ENCODE peak calls at places on chromosomes 3 and 15, in ten cellular contexts. One of them, this sample, is unnamed.

GRCh38 chr15:90035095-90035834 is 34.1 kb downstream of the ZNF710 start:
- DNase-seq in HEK293T: no peak
- DNase-seq in KG1: peak
- DNase-seq in kidney glomerular epithelial cell: no peak
- DNase-seq in GM12891: no peak
- DNase-seq in CD8-positive, alpha-beta memory T cell: no peak
- DNase-seq in right lobe of liver: peak
- DNase-seq in mesendoderm: peak
- DNase-seq in LHCN-M2: no peak
- DNase-seq in SW 1271: no peak
- DNase-seq in this sample: no peak

GRCh38 chr3:72535789-72536188 is 312.5 kb downstream of the SHQ1 start:
- DNase-seq in HEK293T: peak
- DNase-seq in KG1: no peak
- DNase-seq in kidney glomerular epithelial cell: no peak
- DNase-seq in GM12891: no peak
- DNase-seq in CD8-positive, alpha-beta memory T cell: no peak
- DNase-seq in right lobe of liver: no peak
- DNase-seq in mesendoderm: no peak
- DNase-seq in LHCN-M2: no peak
- DNase-seq in SW 1271: no peak
- DNase-seq in this sample: no peak

GRCh38 chr15:91966181-91966552 is 112.7 kb downstream of the SLCO3A1 start:
- DNase-seq in HEK293T: no peak
- DNase-seq in KG1: no peak
- DNase-seq in kidney glomerular epithelial cell: no peak
- DNase-seq in GM12891: no peak
- DNase-seq in CD8-positive, alpha-beta memory T cell: no peak
- DNase-seq in right lobe of liver: no peak
- DNase-seq in mesendoderm: no peak
- DNase-seq in LHCN-M2: no peak
- DNase-seq in SW 1271: no peak
- DNase-seq in this sample: no peak

GRCh38 chr3:32872487-32873382 is 54.9 kb downstream of the TRIM71 start:
- DNase-seq in HEK293T: no peak
- DNase-seq in KG1: no peak
- DNase-seq in kidney glomerular epithelial cell: no peak
- DNase-seq in GM12891: no peak
- DNase-seq in CD8-positive, alpha-beta memory T cell: no peak
- DNase-seq in right lobe of liver: no peak
- DNase-seq in mesendoderm: no peak
- DNase-seq in LHCN-M2: no peak
- DNase-seq in SW 1271: no peak
- DNase-seq in this sample: peak

GRCh38 chr15:59553879-59554735 is 57.5 kb upstream of the GCNT3 start:
- DNase-seq in HEK293T: no peak
- DNase-seq in KG1: no peak
- DNase-seq in kidney glomerular epithelial cell: peak
- DNase-seq in GM12891: no peak
- DNase-seq in CD8-positive, alpha-beta memory T cell: no peak
- DNase-seq in right lobe of liver: no peak
- DNase-seq in mesendoderm: no peak
- DNase-seq in LHCN-M2: peak
- DNase-seq in SW 1271: no peak
- DNase-seq in this sample: no peak

GRCh38 chr15:60865507-60865906 is 363.6 kb downstream of the RORA start:
- DNase-seq in HEK293T: no peak
- DNase-seq in KG1: no peak
- DNase-seq in kidney glomerular epithelial cell: no peak
- DNase-seq in GM12891: no peak
- DNase-seq in CD8-positive, alpha-beta memory T cell: no peak
- DNase-seq in right lobe of liver: no peak
- DNase-seq in mesendoderm: no peak
- DNase-seq in LHCN-M2: no peak
- DNase-seq in SW 1271: no peak
- DNase-seq in this sample: no peak

GRCh38 chr15:57537072-57537471 is 54.6 kb upstream of the MYZAP start:
- DNase-seq in HEK293T: no peak
- DNase-seq in KG1: no peak
- DNase-seq in kidney glomerular epithelial cell: peak
- DNase-seq in GM12891: no peak
- DNase-seq in CD8-positive, alpha-beta memory T cell: no peak
- DNase-seq in right lobe of liver: no peak
- DNase-seq in mesendoderm: peak
- DNase-seq in LHCN-M2: peak
- DNase-seq in SW 1271: no peak
- DNase-seq in this sample: peak

GRCh38 chr15:98560338-98560737 is 88.0 kb upstream of the IGF1R start:
- DNase-seq in HEK293T: no peak
- DNase-seq in KG1: no peak
- DNase-seq in kidney glomerular epithelial cell: no peak
- DNase-seq in GM12891: no peak
- DNase-seq in CD8-positive, alpha-beta memory T cell: no peak
- DNase-seq in right lobe of liver: no peak
- DNase-seq in mesendoderm: no peak
- DNase-seq in LHCN-M2: peak
- DNase-seq in SW 1271: no peak
- DNase-seq in this sample: no peak

GRCh38 chr3:11085078-11085840 is 69.0 kb upstream of the HRH1 start:
- DNase-seq in HEK293T: no peak
- DNase-seq in KG1: no peak
- DNase-seq in kidney glomerular epithelial cell: no peak
- DNase-seq in GM12891: no peak
- DNase-seq in CD8-positive, alpha-beta memory T cell: no peak
- DNase-seq in right lobe of liver: no peak
- DNase-seq in mesendoderm: no peak
- DNase-seq in LHCN-M2: peak
- DNase-seq in SW 1271: no peak
- DNase-seq in this sample: peak

GRCh38 chr3:145088917-145089316 is 1072.1 kb downstream of the PLOD2 start:
- DNase-seq in HEK293T: no peak
- DNase-seq in KG1: no peak
- DNase-seq in kidney glomerular epithelial cell: no peak
- DNase-seq in GM12891: no peak
- DNase-seq in CD8-positive, alpha-beta memory T cell: no peak
- DNase-seq in right lobe of liver: no peak
- DNase-seq in mesendoderm: no peak
- DNase-seq in LHCN-M2: no peak
- DNase-seq in SW 1271: no peak
- DNase-seq in this sample: no peak

GRCh38 chr3:187041362-187042061 is 97.8 kb downstream of the RPL39L start:
- DNase-seq in HEK293T: no peak
- DNase-seq in KG1: no peak
- DNase-seq in kidney glomerular epithelial cell: peak
- DNase-seq in GM12891: no peak
- DNase-seq in CD8-positive, alpha-beta memory T cell: peak
- DNase-seq in right lobe of liver: no peak
- DNase-seq in mesendoderm: no peak
- DNase-seq in LHCN-M2: no peak
- DNase-seq in SW 1271: no peak
- DNase-seq in this sample: no peak

GRCh38 chr3:15409239-15409638 is 18.1 kb downstream of the METTL6 start:
- DNase-seq in HEK293T: no peak
- DNase-seq in KG1: no peak
- DNase-seq in kidney glomerular epithelial cell: no peak
- DNase-seq in GM12891: no peak
- DNase-seq in CD8-positive, alpha-beta memory T cell: no peak
- DNase-seq in right lobe of liver: no peak
- DNase-seq in mesendoderm: no peak
- DNase-seq in LHCN-M2: no peak
- DNase-seq in SW 1271: no peak
- DNase-seq in this sample: no peak

GRCh38 chr15:86829251-86829650 is 749.6 kb downstream of the AGBL1 start:
- DNase-seq in HEK293T: no peak
- DNase-seq in KG1: no peak
- DNase-seq in kidney glomerular epithelial cell: no peak
- DNase-seq in GM12891: no peak
- DNase-seq in CD8-positive, alpha-beta memory T cell: no peak
- DNase-seq in right lobe of liver: no peak
- DNase-seq in mesendoderm: peak
- DNase-seq in LHCN-M2: peak
- DNase-seq in SW 1271: no peak
- DNase-seq in this sample: no peak

GRCh38 chr3:148847351-148847750 is 17.7 kb upstream of the CPA3 start:
- DNase-seq in HEK293T: no peak
- DNase-seq in KG1: no peak
- DNase-seq in kidney glomerular epithelial cell: no peak
- DNase-seq in GM12891: no peak
- DNase-seq in CD8-positive, alpha-beta memory T cell: no peak
- DNase-seq in right lobe of liver: no peak
- DNase-seq in mesendoderm: no peak
- DNase-seq in LHCN-M2: peak
- DNase-seq in SW 1271: no peak
- DNase-seq in this sample: no peak

GRCh38 chr15:72532991-72533601 is 59.0 kb downstream of the ARIH1 start:
- DNase-seq in HEK293T: no peak
- DNase-seq in KG1: no peak
- DNase-seq in kidney glomerular epithelial cell: no peak
- DNase-seq in GM12891: no peak
- DNase-seq in CD8-positive, alpha-beta memory T cell: no peak
- DNase-seq in right lobe of liver: no peak
- DNase-seq in mesendoderm: peak
- DNase-seq in LHCN-M2: no peak
- DNase-seq in SW 1271: no peak
- DNase-seq in this sample: no peak

GRCh38 chr3:106769045-106769444 is 608.2 kb upstream of the CCDC54 start:
- DNase-seq in HEK293T: no peak
- DNase-seq in KG1: no peak
- DNase-seq in kidney glomerular epithelial cell: no peak
- DNase-seq in GM12891: no peak
- DNase-seq in CD8-positive, alpha-beta memory T cell: no peak
- DNase-seq in right lobe of liver: no peak
- DNase-seq in mesendoderm: no peak
- DNase-seq in LHCN-M2: no peak
- DNase-seq in SW 1271: no peak
- DNase-seq in this sample: no peak

GRCh38 chr3:140151321-140151720 is 216.3 kb downstream of the CLSTN2 start:
- DNase-seq in HEK293T: no peak
- DNase-seq in KG1: no peak
- DNase-seq in kidney glomerular epithelial cell: no peak
- DNase-seq in GM12891: no peak
- DNase-seq in CD8-positive, alpha-beta memory T cell: no peak
- DNase-seq in right lobe of liver: no peak
- DNase-seq in mesendoderm: no peak
- DNase-seq in LHCN-M2: no peak
- DNase-seq in SW 1271: no peak
- DNase-seq in this sample: no peak

GRCh38 chr3:105722943-105723556 is 145.8 kb downstream of the CBLB start:
- DNase-seq in HEK293T: no peak
- DNase-seq in KG1: peak
- DNase-seq in kidney glomerular epithelial cell: no peak
- DNase-seq in GM12891: peak
- DNase-seq in CD8-positive, alpha-beta memory T cell: no peak
- DNase-seq in right lobe of liver: no peak
- DNase-seq in mesendoderm: no peak
- DNase-seq in LHCN-M2: no peak
- DNase-seq in SW 1271: no peak
- DNase-seq in this sample: no peak

GRCh38 chr3:187717572-187717971 is 15.2 kb upstream of the RTP2 start:
- DNase-seq in HEK293T: no peak
- DNase-seq in KG1: no peak
- DNase-seq in kidney glomerular epithelial cell: no peak
- DNase-seq in GM12891: no peak
- DNase-seq in CD8-positive, alpha-beta memory T cell: no peak
- DNase-seq in right lobe of liver: no peak
- DNase-seq in mesendoderm: no peak
- DNase-seq in LHCN-M2: peak
- DNase-seq in SW 1271: no peak
- DNase-seq in this sample: no peak

GRCh38 chr3:78736863-78737262 is 1030.9 kb downstream of the ROBO1 start:
- DNase-seq in HEK293T: no peak
- DNase-seq in KG1: no peak
- DNase-seq in kidney glomerular epithelial cell: no peak
- DNase-seq in GM12891: no peak
- DNase-seq in CD8-positive, alpha-beta memory T cell: no peak
- DNase-seq in right lobe of liver: no peak
- DNase-seq in mesendoderm: no peak
- DNase-seq in LHCN-M2: peak
- DNase-seq in SW 1271: no peak
- DNase-seq in this sample: no peak

GRCh38 chr3:197807969-197808587 is 17.0 kb downstream of the LRCH3 start:
- DNase-seq in HEK293T: no peak
- DNase-seq in KG1: no peak
- DNase-seq in kidney glomerular epithelial cell: no peak
- DNase-seq in GM12891: no peak
- DNase-seq in CD8-positive, alpha-beta memory T cell: no peak
- DNase-seq in right lobe of liver: no peak
- DNase-seq in mesendoderm: no peak
- DNase-seq in LHCN-M2: peak
- DNase-seq in SW 1271: no peak
- DNase-seq in this sample: peak

GRCh38 chr15:73704869-73705645 is 20.9 kb downstream of the CD276 start:
- DNase-seq in HEK293T: peak
- DNase-seq in KG1: peak
- DNase-seq in kidney glomerular epithelial cell: peak
- DNase-seq in GM12891: peak
- DNase-seq in CD8-positive, alpha-beta memory T cell: peak
- DNase-seq in right lobe of liver: peak
- DNase-seq in mesendoderm: peak
- DNase-seq in LHCN-M2: peak
- DNase-seq in SW 1271: no peak
- DNase-seq in this sample: no peak

GRCh38 chr3:163684651-163685050 is 1393.6 kb downstream of the SI start:
- DNase-seq in HEK293T: no peak
- DNase-seq in KG1: no peak
- DNase-seq in kidney glomerular epithelial cell: no peak
- DNase-seq in GM12891: no peak
- DNase-seq in CD8-positive, alpha-beta memory T cell: no peak
- DNase-seq in right lobe of liver: no peak
- DNase-seq in mesendoderm: no peak
- DNase-seq in LHCN-M2: no peak
- DNase-seq in SW 1271: no peak
- DNase-seq in this sample: no peak

GRCh38 chr15:60390931-60391501 is 6.8 kb downstream of the ANXA2 start:
- DNase-seq in HEK293T: no peak
- DNase-seq in KG1: no peak
- DNase-seq in kidney glomerular epithelial cell: peak
- DNase-seq in GM12891: no peak
- DNase-seq in CD8-positive, alpha-beta memory T cell: no peak
- DNase-seq in right lobe of liver: no peak
- DNase-seq in mesendoderm: peak
- DNase-seq in LHCN-M2: peak
- DNase-seq in SW 1271: peak
- DNase-seq in this sample: no peak

GRCh38 chr15:86644319-86644718 is 564.6 kb downstream of the AGBL1 start:
- DNase-seq in HEK293T: no peak
- DNase-seq in KG1: no peak
- DNase-seq in kidney glomerular epithelial cell: no peak
- DNase-seq in GM12891: no peak
- DNase-seq in CD8-positive, alpha-beta memory T cell: no peak
- DNase-seq in right lobe of liver: no peak
- DNase-seq in mesendoderm: no peak
- DNase-seq in LHCN-M2: no peak
- DNase-seq in SW 1271: no peak
- DNase-seq in this sample: no peak

GRCh38 chr15:65771870-65772269 is 20.2 kb downstream of the DENND4A start:
- DNase-seq in HEK293T: no peak
- DNase-seq in KG1: no peak
- DNase-seq in kidney glomerular epithelial cell: no peak
- DNase-seq in GM12891: no peak
- DNase-seq in CD8-positive, alpha-beta memory T cell: no peak
- DNase-seq in right lobe of liver: no peak
- DNase-seq in mesendoderm: no peak
- DNase-seq in LHCN-M2: no peak
- DNase-seq in SW 1271: no peak
- DNase-seq in this sample: no peak

GRCh38 chr15:88621789-88622604 is 857 bp downstream of the AEN start:
- DNase-seq in HEK293T: no peak
- DNase-seq in KG1: no peak
- DNase-seq in kidney glomerular epithelial cell: no peak
- DNase-seq in GM12891: no peak
- DNase-seq in CD8-positive, alpha-beta memory T cell: peak
- DNase-seq in right lobe of liver: no peak
- DNase-seq in mesendoderm: no peak
- DNase-seq in LHCN-M2: peak
- DNase-seq in SW 1271: peak
- DNase-seq in this sample: no peak

GRCh38 chr15:73467758-73468157 is 24.8 kb downstream of the REC114 start:
- DNase-seq in HEK293T: no peak
- DNase-seq in KG1: no peak
- DNase-seq in kidney glomerular epithelial cell: no peak
- DNase-seq in GM12891: no peak
- DNase-seq in CD8-positive, alpha-beta memory T cell: no peak
- DNase-seq in right lobe of liver: no peak
- DNase-seq in mesendoderm: peak
- DNase-seq in LHCN-M2: no peak
- DNase-seq in SW 1271: no peak
- DNase-seq in this sample: no peak